ENCODE peak calls at places on chromosomes 3 and 15, in ten cellular contexts. One of them, this sample, is unnamed.

GRCh38 chr3:51949121-51949520 is 6.1 kb upstream of the GPR62 start:
- DNase-seq in RWPE1: no peak
- DNase-seq in effector memory CD4-positive, alpha-beta T cell: no peak
- DNase-seq in lung: no peak
- DNase-seq in dorsolateral prefrontal cortex: no peak
- DNase-seq in substantia nigra: no peak
- DNase-seq in IMR-90: no peak
- DNase-seq in Panc1: no peak
- DNase-seq in mammary epithelial cell: no peak
- DNase-seq in pancreas: no peak
- DNase-seq in this sample: no peak

GRCh38 chr3:46551615-46552014 is 14.5 kb downstream of the LRRC2 start:
- DNase-seq in RWPE1: no peak
- DNase-seq in effector memory CD4-positive, alpha-beta T cell: no peak
- DNase-seq in lung: no peak
- DNase-seq in dorsolateral prefrontal cortex: no peak
- DNase-seq in substantia nigra: no peak
- DNase-seq in IMR-90: no peak
- DNase-seq in Panc1: no peak
- DNase-seq in mammary epithelial cell: no peak
- DNase-seq in pancreas: no peak
- DNase-seq in this sample: no peak

GRCh38 chr3:76958231-76958630 is 81.7 kb upstream of the ROBO2 start:
- DNase-seq in RWPE1: no peak
- DNase-seq in effector memory CD4-positive, alpha-beta T cell: no peak
- DNase-seq in lung: no peak
- DNase-seq in dorsolateral prefrontal cortex: no peak
- DNase-seq in substantia nigra: no peak
- DNase-seq in IMR-90: no peak
- DNase-seq in Panc1: no peak
- DNase-seq in mammary epithelial cell: no peak
- DNase-seq in pancreas: no peak
- DNase-seq in this sample: no peak

GRCh38 chr3:18679226-18679625 is 254.1 kb upstream of the SATB1 start:
- DNase-seq in RWPE1: no peak
- DNase-seq in effector memory CD4-positive, alpha-beta T cell: peak; percentile 9
- DNase-seq in lung: no peak
- DNase-seq in dorsolateral prefrontal cortex: no peak
- DNase-seq in substantia nigra: no peak
- DNase-seq in IMR-90: no peak
- DNase-seq in Panc1: no peak
- DNase-seq in mammary epithelial cell: no peak
- DNase-seq in pancreas: no peak
- DNase-seq in this sample: no peak

GRCh38 chr3:186534113-186534669 is 10.0 kb downstream of the CRYGS start:
- DNase-seq in RWPE1: no peak
- DNase-seq in effector memory CD4-positive, alpha-beta T cell: peak; percentile 14
- DNase-seq in lung: no peak
- DNase-seq in dorsolateral prefrontal cortex: no peak
- DNase-seq in substantia nigra: no peak
- DNase-seq in IMR-90: no peak
- DNase-seq in Panc1: no peak
- DNase-seq in mammary epithelial cell: no peak
- DNase-seq in pancreas: no peak
- DNase-seq in this sample: no peak

GRCh38 chr15:65026756-65027155 is 2.7 kb downstream of the MTFMT start:
- DNase-seq in RWPE1: no peak
- DNase-seq in effector memory CD4-positive, alpha-beta T cell: no peak
- DNase-seq in lung: no peak
- DNase-seq in dorsolateral prefrontal cortex: no peak
- DNase-seq in substantia nigra: no peak
- DNase-seq in IMR-90: no peak
- DNase-seq in Panc1: no peak
- DNase-seq in mammary epithelial cell: no peak
- DNase-seq in pancreas: no peak
- DNase-seq in this sample: no peak

GRCh38 chr3:185353225-185353624 is 9.7 kb upstream of the MAP3K13 start:
- DNase-seq in RWPE1: no peak
- DNase-seq in effector memory CD4-positive, alpha-beta T cell: no peak
- DNase-seq in lung: no peak
- DNase-seq in dorsolateral prefrontal cortex: no peak
- DNase-seq in substantia nigra: no peak
- DNase-seq in IMR-90: no peak
- DNase-seq in Panc1: no peak
- DNase-seq in mammary epithelial cell: no peak
- DNase-seq in pancreas: peak; percentile 25
- DNase-seq in this sample: no peak

GRCh38 chr15:89174476-89174875 is 46.9 kb downstream of the RLBP1 start:
- DNase-seq in RWPE1: no peak
- DNase-seq in effector memory CD4-positive, alpha-beta T cell: no peak
- DNase-seq in lung: no peak
- DNase-seq in dorsolateral prefrontal cortex: no peak
- DNase-seq in substantia nigra: no peak
- DNase-seq in IMR-90: no peak
- DNase-seq in Panc1: no peak
- DNase-seq in mammary epithelial cell: no peak
- DNase-seq in pancreas: no peak
- DNase-seq in this sample: no peak

GRCh38 chr15:34336947-34337556 is 529 bp downstream of the SLC12A6 start:
- DNase-seq in RWPE1: no peak
- DNase-seq in effector memory CD4-positive, alpha-beta T cell: no peak
- DNase-seq in lung: no peak
- DNase-seq in dorsolateral prefrontal cortex: peak; percentile 40
- DNase-seq in substantia nigra: no peak
- DNase-seq in IMR-90: no peak
- DNase-seq in Panc1: no peak
- DNase-seq in mammary epithelial cell: peak; percentile 9
- DNase-seq in pancreas: no peak
- DNase-seq in this sample: no peak

GRCh38 chr15:34336333-34336732 is 1.2 kb downstream of the SLC12A6 start:
- DNase-seq in RWPE1: no peak
- DNase-seq in effector memory CD4-positive, alpha-beta T cell: no peak
- DNase-seq in lung: no peak
- DNase-seq in dorsolateral prefrontal cortex: peak; percentile 14
- DNase-seq in substantia nigra: no peak
- DNase-seq in IMR-90: no peak
- DNase-seq in Panc1: no peak
- DNase-seq in mammary epithelial cell: no peak
- DNase-seq in pancreas: no peak
- DNase-seq in this sample: no peak

GRCh38 chr15:34335176-34335575 is 2.4 kb downstream of the SLC12A6 start:
- DNase-seq in RWPE1: no peak
- DNase-seq in effector memory CD4-positive, alpha-beta T cell: no peak
- DNase-seq in lung: no peak
- DNase-seq in dorsolateral prefrontal cortex: no peak
- DNase-seq in substantia nigra: no peak
- DNase-seq in IMR-90: no peak
- DNase-seq in Panc1: no peak
- DNase-seq in mammary epithelial cell: peak; percentile 35
- DNase-seq in pancreas: no peak
- DNase-seq in this sample: no peak

GRCh38 chr15:34331809-34332208 is 5.8 kb downstream of the SLC12A6 start:
- DNase-seq in RWPE1: no peak
- DNase-seq in effector memory CD4-positive, alpha-beta T cell: no peak
- DNase-seq in lung: no peak
- DNase-seq in dorsolateral prefrontal cortex: no peak
- DNase-seq in substantia nigra: no peak
- DNase-seq in IMR-90: no peak
- DNase-seq in Panc1: no peak
- DNase-seq in mammary epithelial cell: no peak
- DNase-seq in pancreas: no peak
- DNase-seq in this sample: no peak

GRCh38 chr15:34334676-34335075 is 2.9 kb downstream of the SLC12A6 start:
- DNase-seq in RWPE1: no peak
- DNase-seq in effector memory CD4-positive, alpha-beta T cell: no peak
- DNase-seq in lung: no peak
- DNase-seq in dorsolateral prefrontal cortex: no peak
- DNase-seq in substantia nigra: no peak
- DNase-seq in IMR-90: no peak
- DNase-seq in Panc1: no peak
- DNase-seq in mammary epithelial cell: no peak
- DNase-seq in pancreas: no peak
- DNase-seq in this sample: no peak
- H3K27ac ChIP-seq in RWPE1: no peak overlapping the region
- H3K27ac ChIP-seq in effector memory CD4-positive, alpha-beta T cell: peak overlapping the region; percentile 90
- H3K27ac ChIP-seq in lung: no peak overlapping the region
- H3K27ac ChIP-seq in dorsolateral prefrontal cortex: peak overlapping the region; percentile 13
- H3K27ac ChIP-seq in substantia nigra: no peak overlapping the region
- H3K27ac ChIP-seq in IMR-90: no peak overlapping the region
- H3K27ac ChIP-seq in Panc1: no peak overlapping the region
- H3K27ac ChIP-seq in mammary epithelial cell: no peak overlapping the region
- H3K27ac ChIP-seq in pancreas: peak overlapping the region; percentile 1
- H3K27ac ChIP-seq in this sample: peak overlapping the region; percentile 53

DNA sequence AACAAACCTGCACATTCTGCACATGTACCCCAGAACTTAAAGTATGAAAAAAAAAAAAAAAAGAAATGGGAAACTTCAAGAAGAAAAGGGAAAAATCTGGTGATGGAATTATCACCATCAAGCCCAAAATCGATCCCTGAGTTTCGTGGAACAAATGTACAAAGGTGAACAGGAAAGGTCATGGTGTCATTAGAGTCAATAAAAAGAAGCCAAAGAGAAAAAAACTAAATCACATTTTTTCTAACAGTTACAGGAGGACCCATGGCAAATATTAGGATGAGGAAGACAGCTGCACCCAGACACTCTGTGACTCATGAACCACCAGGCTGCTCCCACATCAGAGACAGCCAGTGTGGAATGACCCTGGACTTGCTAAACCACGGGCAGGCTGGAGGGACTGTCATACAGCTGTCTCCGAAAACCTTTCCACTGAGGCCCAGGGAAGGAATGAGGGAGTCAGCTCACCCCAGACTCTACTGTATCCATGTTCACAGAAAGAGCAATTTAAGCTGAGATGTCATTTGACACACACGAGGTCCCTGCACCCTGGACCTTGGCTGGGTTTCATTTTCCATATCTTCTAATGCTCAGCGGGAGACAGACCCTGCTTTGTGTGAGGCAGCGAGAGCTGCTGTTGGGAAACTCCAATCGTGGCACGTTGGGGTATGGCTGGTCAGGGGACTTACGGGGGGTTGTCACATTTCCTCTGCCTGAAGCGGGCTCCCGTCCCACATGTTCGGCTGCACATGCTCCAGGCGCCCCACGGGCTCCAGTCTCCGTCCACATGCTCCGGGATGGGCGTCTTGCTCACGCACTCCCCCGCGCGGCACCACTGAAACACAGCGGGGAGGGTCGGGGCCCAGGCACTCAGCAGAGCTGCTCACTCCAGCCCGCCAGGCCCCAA is 210.2 kb downstream of the ADAMTS17 start:
- DNase-seq in RWPE1: no peak
- DNase-seq in effector memory CD4-positive, alpha-beta T cell: no peak
- DNase-seq in lung: no peak
- DNase-seq in dorsolateral prefrontal cortex: no peak
- DNase-seq in substantia nigra: no peak
- DNase-seq in IMR-90: peak; percentile 39
- DNase-seq in Panc1: no peak
- DNase-seq in mammary epithelial cell: peak; percentile 23
- DNase-seq in pancreas: peak; percentile 43
- DNase-seq in this sample: no peak
- H3K27ac ChIP-seq in RWPE1: no peak overlapping the region
- H3K27ac ChIP-seq in effector memory CD4-positive, alpha-beta T cell: no peak overlapping the region
- H3K27ac ChIP-seq in lung: peak overlapping the region; percentile 62
- H3K27ac ChIP-seq in dorsolateral prefrontal cortex: no peak overlapping the region
- H3K27ac ChIP-seq in substantia nigra: no peak overlapping the region
- H3K27ac ChIP-seq in IMR-90: no peak overlapping the region
- H3K27ac ChIP-seq in Panc1: no peak overlapping the region
- H3K27ac ChIP-seq in mammary epithelial cell: no peak overlapping the region
- H3K27ac ChIP-seq in pancreas: no peak overlapping the region
- H3K27ac ChIP-seq in this sample: no peak overlapping the region

DNA sequence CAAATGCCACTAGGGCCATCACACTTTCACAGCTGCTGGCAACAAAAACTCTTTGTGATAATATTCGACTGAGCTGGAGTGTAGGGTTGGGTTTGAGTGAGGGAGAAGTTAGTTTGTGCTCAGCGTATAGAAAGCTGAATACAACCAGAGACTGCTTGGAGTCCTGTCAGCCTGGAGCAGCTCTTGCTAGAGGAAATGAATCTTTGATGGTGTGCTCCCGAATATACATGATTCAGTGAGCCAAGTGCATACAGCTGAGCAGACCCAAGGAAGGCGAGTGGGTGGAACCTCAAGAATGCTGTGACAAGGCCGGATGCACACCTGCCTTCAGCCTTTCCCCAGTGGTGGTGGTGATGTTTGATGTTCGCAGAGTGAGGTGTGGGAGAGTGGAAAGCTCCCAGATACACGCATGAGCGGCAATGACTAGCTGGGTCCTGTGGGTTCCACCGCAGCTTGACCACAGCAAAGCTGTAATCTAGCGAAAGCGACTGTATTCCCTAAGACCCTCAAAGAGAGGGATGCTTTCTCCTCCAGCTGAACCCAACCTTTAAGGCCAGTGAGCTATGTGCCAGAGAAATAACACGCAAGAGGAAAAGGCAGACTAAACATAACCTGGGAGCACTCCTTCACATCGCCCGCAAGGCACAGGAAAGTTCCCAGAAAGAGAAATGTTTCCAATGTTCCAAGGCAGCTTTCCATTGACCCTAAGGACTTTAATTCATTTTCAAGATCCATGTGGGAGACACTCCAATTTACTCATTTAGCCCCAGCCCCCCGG is 1.2 kb downstream of the ARHGEF3 start:
- DNase-seq in RWPE1: peak; percentile 30
- DNase-seq in effector memory CD4-positive, alpha-beta T cell: peak; percentile 58
- DNase-seq in lung: peak; percentile 30
- DNase-seq in dorsolateral prefrontal cortex: peak; percentile 37
- DNase-seq in substantia nigra: no peak
- DNase-seq in IMR-90: no peak
- DNase-seq in Panc1: no peak
- DNase-seq in mammary epithelial cell: peak; percentile 80
- DNase-seq in pancreas: no peak
- DNase-seq in this sample: peak; percentile 36
- H3K27ac ChIP-seq in RWPE1: peak overlapping the region; percentile 26
- H3K27ac ChIP-seq in effector memory CD4-positive, alpha-beta T cell: peak overlapping the region; percentile 76
- H3K27ac ChIP-seq in lung: peak overlapping the region; percentile 91
- H3K27ac ChIP-seq in dorsolateral prefrontal cortex: peak overlapping the region; percentile 90
- H3K27ac ChIP-seq in substantia nigra: peak overlapping the region; percentile 83
- H3K27ac ChIP-seq in IMR-90: no peak overlapping the region
- H3K27ac ChIP-seq in Panc1: peak overlapping the region; percentile 63
- H3K27ac ChIP-seq in mammary epithelial cell: peak overlapping the region; percentile 80
- H3K27ac ChIP-seq in pancreas: peak overlapping the region; percentile 85
- H3K27ac ChIP-seq in this sample: peak overlapping the region; percentile 52

DNA sequence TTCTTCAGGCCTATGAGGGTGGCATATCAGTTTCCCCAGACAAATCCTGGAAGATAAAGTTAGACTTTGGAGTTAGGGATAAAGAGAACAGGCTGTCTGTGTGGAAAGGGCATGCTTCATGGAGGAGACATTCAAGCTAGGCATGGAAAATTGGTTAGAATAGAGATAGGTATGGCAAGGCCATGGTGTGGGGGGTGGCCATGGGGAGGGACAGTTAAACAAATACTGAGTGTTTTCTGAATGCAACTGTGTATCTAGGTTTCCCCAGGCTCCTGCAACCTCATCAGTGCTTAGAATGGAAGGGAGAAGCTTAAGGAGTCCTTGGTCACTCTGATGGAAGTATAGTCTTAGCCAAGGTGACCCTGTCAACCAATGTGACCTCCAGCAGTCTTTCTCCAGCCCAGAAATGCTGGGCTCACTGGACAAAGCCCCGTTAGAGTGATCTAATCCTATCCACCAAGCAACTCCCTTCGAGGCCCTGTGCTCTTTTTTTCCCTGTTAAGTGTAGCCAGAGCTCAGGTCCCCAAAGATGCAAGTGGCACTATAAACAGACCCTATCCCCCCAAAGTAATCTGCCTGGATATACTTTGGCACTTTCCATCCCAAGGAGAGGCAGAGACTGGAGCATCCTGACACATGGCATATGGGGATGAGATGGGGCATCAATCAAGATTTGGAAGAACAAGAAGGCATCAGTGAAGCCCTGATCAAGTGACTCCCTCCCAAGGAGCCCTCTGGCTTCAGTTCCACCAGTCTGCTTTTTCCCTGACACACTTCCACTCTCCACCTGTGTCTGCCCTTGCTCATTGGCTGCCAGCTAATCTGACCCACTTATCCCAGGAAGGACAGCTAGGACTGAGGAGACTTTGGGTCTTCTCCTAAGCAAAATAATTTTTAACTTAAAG is 5.6 kb upstream of the PKM start:
- DNase-seq in RWPE1: no peak
- DNase-seq in effector memory CD4-positive, alpha-beta T cell: no peak
- DNase-seq in lung: no peak
- DNase-seq in dorsolateral prefrontal cortex: peak; percentile 30
- DNase-seq in substantia nigra: no peak
- DNase-seq in IMR-90: peak; percentile 19
- DNase-seq in Panc1: no peak
- DNase-seq in mammary epithelial cell: no peak
- DNase-seq in pancreas: no peak
- DNase-seq in this sample: no peak
- H3K27ac ChIP-seq in RWPE1: peak overlapping the region; percentile 92
- H3K27ac ChIP-seq in effector memory CD4-positive, alpha-beta T cell: no peak overlapping the region
- H3K27ac ChIP-seq in lung: peak overlapping the region; percentile 63
- H3K27ac ChIP-seq in dorsolateral prefrontal cortex: peak overlapping the region; percentile 57
- H3K27ac ChIP-seq in substantia nigra: no peak overlapping the region
- H3K27ac ChIP-seq in IMR-90: peak overlapping the region; percentile 94
- H3K27ac ChIP-seq in Panc1: peak overlapping the region; percentile 77
- H3K27ac ChIP-seq in mammary epithelial cell: peak overlapping the region; percentile 93
- H3K27ac ChIP-seq in pancreas: peak overlapping the region; percentile 23
- H3K27ac ChIP-seq in this sample: peak overlapping the region; percentile 84